ENCODE peak calls at places on chromosomes 7 and 10, in ten cellular contexts. One of them, this sample, is unnamed. For H3K27me3, the result is how much of the 10 kb centered on the place peaks cover.

GRCh38 chr10:107103174-107104025 is 61.1 kb downstream of the SORCS1 start:
- DNase-seq in CD4-positive, alpha-beta T cell: no peak
- DNase-seq in Caco-2: no peak
- DNase-seq in gastrocnemius medialis: no peak
- DNase-seq in H9: no peak
- DNase-seq in AG04450: no peak
- DNase-seq in HepG2: no peak
- DNase-seq in fibroblast of lung: no peak
- DNase-seq in endodermal cell: no peak
- DNase-seq in testis: no peak
- DNase-seq in this sample: no peak

GRCh38 chr10:48406204-48406603 is 99.7 kb downstream of the MAPK8 start:
- DNase-seq in CD4-positive, alpha-beta T cell: no peak
- DNase-seq in Caco-2: no peak
- DNase-seq in gastrocnemius medialis: no peak
- DNase-seq in H9: no peak
- DNase-seq in AG04450: no peak
- DNase-seq in HepG2: no peak
- DNase-seq in fibroblast of lung: peak
- DNase-seq in endodermal cell: peak
- DNase-seq in testis: no peak
- DNase-seq in this sample: no peak

GRCh38 chr7:44059219-44060090 is 5.9 kb downstream of the PGAM2 start:
- DNase-seq in CD4-positive, alpha-beta T cell: peak
- DNase-seq in Caco-2: no peak
- DNase-seq in gastrocnemius medialis: peak
- DNase-seq in H9: no peak
- DNase-seq in AG04450: no peak
- DNase-seq in HepG2: no peak
- DNase-seq in fibroblast of lung: no peak
- DNase-seq in endodermal cell: no peak
- DNase-seq in testis: no peak
- DNase-seq in this sample: no peak

GRCh38 chr10:110214380-110214826 is 7.0 kb downstream of the MXI1 start:
- DNase-seq in CD4-positive, alpha-beta T cell: no peak
- DNase-seq in Caco-2: no peak
- DNase-seq in gastrocnemius medialis: no peak
- DNase-seq in H9: no peak
- DNase-seq in AG04450: peak
- DNase-seq in HepG2: no peak
- DNase-seq in fibroblast of lung: peak
- DNase-seq in endodermal cell: no peak
- DNase-seq in testis: no peak
- DNase-seq in this sample: no peak

GRCh38 chr7:74499835-74500388 is 46.2 kb downstream of the GTF2IRD1 start:
- DNase-seq in CD4-positive, alpha-beta T cell: no peak
- DNase-seq in Caco-2: no peak
- DNase-seq in gastrocnemius medialis: peak
- DNase-seq in H9: no peak
- DNase-seq in AG04450: no peak
- DNase-seq in HepG2: no peak
- DNase-seq in fibroblast of lung: no peak
- DNase-seq in endodermal cell: no peak
- DNase-seq in testis: no peak
- DNase-seq in this sample: no peak

GRCh38 chr10:377228-377627 is 242.0 kb downstream of the ZMYND11 start:
- DNase-seq in CD4-positive, alpha-beta T cell: no peak
- DNase-seq in Caco-2: no peak
- DNase-seq in gastrocnemius medialis: no peak
- DNase-seq in H9: no peak
- DNase-seq in AG04450: no peak
- DNase-seq in HepG2: no peak
- DNase-seq in fibroblast of lung: no peak
- DNase-seq in endodermal cell: no peak
- DNase-seq in testis: no peak
- DNase-seq in this sample: no peak

GRCh38 chr10:112227331-112227961 is 43.9 kb upstream of the GPAM start:
- DNase-seq in CD4-positive, alpha-beta T cell: no peak
- DNase-seq in Caco-2: no peak
- DNase-seq in gastrocnemius medialis: no peak
- DNase-seq in H9: no peak
- DNase-seq in AG04450: no peak
- DNase-seq in HepG2: peak
- DNase-seq in fibroblast of lung: peak
- DNase-seq in endodermal cell: no peak
- DNase-seq in testis: no peak
- DNase-seq in this sample: no peak

GRCh38 chr10:78981970-78982281 is 86.8 kb upstream of the ZMIZ1 start:
- DNase-seq in CD4-positive, alpha-beta T cell: no peak
- DNase-seq in Caco-2: no peak
- DNase-seq in gastrocnemius medialis: peak
- DNase-seq in H9: peak
- DNase-seq in AG04450: no peak
- DNase-seq in HepG2: peak
- DNase-seq in fibroblast of lung: peak
- DNase-seq in endodermal cell: peak
- DNase-seq in testis: no peak
- DNase-seq in this sample: no peak

GRCh38 chr10:44993226-44993921 is 7.3 kb upstream of the ZNF22 start:
- DNase-seq in CD4-positive, alpha-beta T cell: no peak
- DNase-seq in Caco-2: no peak
- DNase-seq in gastrocnemius medialis: peak
- DNase-seq in H9: no peak
- DNase-seq in AG04450: no peak
- DNase-seq in HepG2: no peak
- DNase-seq in fibroblast of lung: no peak
- DNase-seq in endodermal cell: peak
- DNase-seq in testis: peak
- DNase-seq in this sample: no peak

GRCh38 chr7:1344981-1345701 is 112.5 kb downstream of the UNCX start:
- DNase-seq in CD4-positive, alpha-beta T cell: no peak
- DNase-seq in Caco-2: no peak
- DNase-seq in gastrocnemius medialis: no peak
- DNase-seq in H9: no peak
- DNase-seq in AG04450: no peak
- DNase-seq in HepG2: no peak
- DNase-seq in fibroblast of lung: no peak
- DNase-seq in endodermal cell: no peak
- DNase-seq in testis: no peak
- DNase-seq in this sample: no peak

GRCh38 chr7:128359939-128360338 is 1.6 kb downstream of the PRRT4 start:
- DNase-seq in CD4-positive, alpha-beta T cell: no peak
- DNase-seq in Caco-2: no peak
- DNase-seq in gastrocnemius medialis: no peak
- DNase-seq in H9: no peak
- DNase-seq in AG04450: no peak
- DNase-seq in HepG2: no peak
- DNase-seq in fibroblast of lung: no peak
- DNase-seq in endodermal cell: no peak
- DNase-seq in testis: no peak
- DNase-seq in this sample: no peak

GRCh38 chr7:128364166-128364565 is 2.7 kb upstream of the PRRT4 start:
- DNase-seq in CD4-positive, alpha-beta T cell: no peak
- DNase-seq in Caco-2: no peak
- DNase-seq in gastrocnemius medialis: no peak
- DNase-seq in H9: no peak
- DNase-seq in AG04450: no peak
- DNase-seq in HepG2: no peak
- DNase-seq in fibroblast of lung: no peak
- DNase-seq in endodermal cell: no peak
- DNase-seq in testis: no peak
- DNase-seq in this sample: no peak

GRCh38 chr7:128361463-128362441 is at the start of gene PRRT4:
- DNase-seq in CD4-positive, alpha-beta T cell: peak
- DNase-seq in Caco-2: peak
- DNase-seq in gastrocnemius medialis: no peak
- DNase-seq in H9: no peak
- DNase-seq in AG04450: no peak
- DNase-seq in HepG2: no peak
- DNase-seq in fibroblast of lung: no peak
- DNase-seq in endodermal cell: peak
- DNase-seq in testis: peak
- DNase-seq in this sample: peak

GRCh38 chr7:128363261-128363721 is 1.8 kb upstream of the PRRT4 start:
- DNase-seq in CD4-positive, alpha-beta T cell: no peak
- DNase-seq in Caco-2: no peak
- DNase-seq in gastrocnemius medialis: no peak
- DNase-seq in H9: no peak
- DNase-seq in AG04450: no peak
- DNase-seq in HepG2: no peak
- DNase-seq in fibroblast of lung: no peak
- DNase-seq in endodermal cell: no peak
- DNase-seq in testis: no peak
- DNase-seq in this sample: no peak

GRCh38 chr7:128362670-128363069 is 1.2 kb upstream of the PRRT4 start:
- DNase-seq in CD4-positive, alpha-beta T cell: no peak
- DNase-seq in Caco-2: no peak
- DNase-seq in gastrocnemius medialis: no peak
- DNase-seq in H9: no peak
- DNase-seq in AG04450: no peak
- DNase-seq in HepG2: no peak
- DNase-seq in fibroblast of lung: peak
- DNase-seq in endodermal cell: no peak
- DNase-seq in testis: no peak
- DNase-seq in this sample: no peak
- H3K27me3 ChIP-seq in CD4-positive, alpha-beta T cell: under half
- H3K27me3 ChIP-seq in Caco-2: under half
- H3K27me3 ChIP-seq in gastrocnemius medialis: under half
- H3K27me3 ChIP-seq in H9: under half
- H3K27me3 ChIP-seq in AG04450: half or more
- H3K27me3 ChIP-seq in HepG2: half or more
- H3K27me3 ChIP-seq in fibroblast of lung: under half
- H3K27me3 ChIP-seq in endodermal cell: half or more
- H3K27me3 ChIP-seq in testis: under half
- H3K27me3 ChIP-seq in this sample: under half

GRCh38 chr7:48876087-48876486 is 48.3 kb upstream of the CDC14C start:
- DNase-seq in CD4-positive, alpha-beta T cell: no peak
- DNase-seq in Caco-2: no peak
- DNase-seq in gastrocnemius medialis: no peak
- DNase-seq in H9: no peak
- DNase-seq in AG04450: no peak
- DNase-seq in HepG2: no peak
- DNase-seq in fibroblast of lung: no peak
- DNase-seq in endodermal cell: no peak
- DNase-seq in testis: no peak
- DNase-seq in this sample: no peak
- TF ChIP-seq CTCF in CD4-positive, alpha-beta T cell: no peak
- TF ChIP-seq CTCF in Caco-2: no peak
- TF ChIP-seq CTCF in gastrocnemius medialis: no peak
- TF ChIP-seq CTCF in H9: no peak
- TF ChIP-seq CTCF in AG04450: no peak
- TF ChIP-seq CTCF in HepG2: no peak
- TF ChIP-seq CTCF in fibroblast of lung: no peak
- TF ChIP-seq CTCF in endodermal cell: peak
- TF ChIP-seq CTCF in testis: no peak
- TF ChIP-seq CTCF in this sample: no peak

GRCh38 chr7:101059620-101059942 is 25.7 kb upstream of the TRIM56 start:
- DNase-seq in CD4-positive, alpha-beta T cell: no peak
- DNase-seq in Caco-2: no peak
- DNase-seq in gastrocnemius medialis: no peak
- DNase-seq in H9: no peak
- DNase-seq in AG04450: no peak
- DNase-seq in HepG2: no peak
- DNase-seq in fibroblast of lung: no peak
- DNase-seq in endodermal cell: no peak
- DNase-seq in testis: no peak
- DNase-seq in this sample: no peak
- H3K27me3 ChIP-seq in CD4-positive, alpha-beta T cell: under half
- H3K27me3 ChIP-seq in Caco-2: under half
- H3K27me3 ChIP-seq in gastrocnemius medialis: under half
- H3K27me3 ChIP-seq in H9: under half
- H3K27me3 ChIP-seq in AG04450: under half
- H3K27me3 ChIP-seq in HepG2: under half
- H3K27me3 ChIP-seq in fibroblast of lung: under half
- H3K27me3 ChIP-seq in endodermal cell: under half
- H3K27me3 ChIP-seq in testis: under half
- H3K27me3 ChIP-seq in this sample: half or more

GRCh38 chr7:91264083-91264923 is at the start of gene FZD1:
- DNase-seq in CD4-positive, alpha-beta T cell: peak
- DNase-seq in Caco-2: peak
- DNase-seq in gastrocnemius medialis: peak
- DNase-seq in H9: peak
- DNase-seq in AG04450: peak
- DNase-seq in HepG2: peak
- DNase-seq in fibroblast of lung: peak
- DNase-seq in endodermal cell: peak
- DNase-seq in testis: peak
- DNase-seq in this sample: peak
- TF ChIP-seq CTCF in CD4-positive, alpha-beta T cell: no peak
- TF ChIP-seq CTCF in Caco-2: peak
- TF ChIP-seq CTCF in gastrocnemius medialis: peak
- TF ChIP-seq CTCF in H9: peak
- TF ChIP-seq CTCF in AG04450: peak
- TF ChIP-seq CTCF in HepG2: no peak
- TF ChIP-seq CTCF in fibroblast of lung: peak
- TF ChIP-seq CTCF in endodermal cell: peak
- TF ChIP-seq CTCF in testis: no peak
- TF ChIP-seq CTCF in this sample: no peak

DNA sequence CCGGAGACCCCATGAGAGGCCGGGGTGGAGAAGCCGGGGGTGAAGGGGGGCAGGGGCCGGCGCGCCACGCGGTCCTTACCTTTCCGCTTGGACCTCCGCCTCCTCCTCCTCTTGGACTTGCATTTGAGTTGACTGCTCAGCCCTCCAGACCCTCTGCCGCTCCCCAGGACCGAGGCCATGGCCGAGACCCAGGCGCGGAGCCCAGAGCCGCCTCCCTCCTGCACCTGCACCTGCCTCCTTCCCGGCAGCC is 428 bp downstream of the ADARB2 start:
- DNase-seq in CD4-positive, alpha-beta T cell: no peak
- DNase-seq in Caco-2: no peak
- DNase-seq in gastrocnemius medialis: no peak
- DNase-seq in H9: no peak
- DNase-seq in AG04450: no peak
- DNase-seq in HepG2: no peak
- DNase-seq in fibroblast of lung: no peak
- DNase-seq in endodermal cell: no peak
- DNase-seq in testis: no peak
- DNase-seq in this sample: no peak
- H3K27me3 ChIP-seq in CD4-positive, alpha-beta T cell: half or more
- H3K27me3 ChIP-seq in Caco-2: under half
- H3K27me3 ChIP-seq in gastrocnemius medialis: under half
- H3K27me3 ChIP-seq in H9: under half
- H3K27me3 ChIP-seq in AG04450: under half
- H3K27me3 ChIP-seq in HepG2: half or more
- H3K27me3 ChIP-seq in fibroblast of lung: under half
- H3K27me3 ChIP-seq in endodermal cell: half or more
- H3K27me3 ChIP-seq in testis: under half
- H3K27me3 ChIP-seq in this sample: under half

GRCh38 chr7:91424372-91424771 is 160.1 kb downstream of the FZD1 start:
- DNase-seq in CD4-positive, alpha-beta T cell: no peak
- DNase-seq in Caco-2: no peak
- DNase-seq in gastrocnemius medialis: no peak
- DNase-seq in H9: peak
- DNase-seq in AG04450: no peak
- DNase-seq in HepG2: peak
- DNase-seq in fibroblast of lung: no peak
- DNase-seq in endodermal cell: peak
- DNase-seq in testis: no peak
- DNase-seq in this sample: peak
- TF ChIP-seq CTCF in CD4-positive, alpha-beta T cell: no peak
- TF ChIP-seq CTCF in Caco-2: no peak
- TF ChIP-seq CTCF in gastrocnemius medialis: no peak
- TF ChIP-seq CTCF in H9: peak
- TF ChIP-seq CTCF in AG04450: peak
- TF ChIP-seq CTCF in HepG2: no peak
- TF ChIP-seq CTCF in fibroblast of lung: no peak
- TF ChIP-seq CTCF in endodermal cell: peak
- TF ChIP-seq CTCF in testis: no peak
- TF ChIP-seq CTCF in this sample: peak

This sample was measured in WERI-Rb-1.